ENCODE peak calls at places on chromosomes 1 and 21, in four cellular contexts. G, V, J and X are unnamed samples.

GRCh38 chr1:51264470-51264869 is 28.4 kb downstream of the RNF11 start:
- DNase-seq in G (no peak), V (no peak), J (no peak), X (no peak)

GRCh38 chr1:175679931-175680652 is 63.3 kb downstream of the TNR start:
- DNase-seq in G (no peak), V (no peak), J (no peak), X (no peak)

GRCh38 chr1:32716312-32717126 is 13.9 kb upstream of the SYNC start:
- DNase-seq in G (peak; percentile 82), V (peak; percentile 96), J (no peak), X (peak; percentile 36)

GRCh38 chr1:23446644-23447310 is 22.2 kb upstream of the TCEA3 start:
- DNase-seq in G (no peak), V (no peak), J (no peak), X (no peak)

GRCh38 chr1:229371624-229372023 is 28.8 kb upstream of the CCSAP start:
- DNase-seq in G (no peak), V (no peak), J (no peak), X (no peak)

GRCh38 chr1:41665962-41666917 is 181.8 kb upstream of the EDN2 start:
- DNase-seq in G (no peak), V (no peak), J (no peak), X (no peak)

GRCh38 chr1:100671604-100672003 is 47.9 kb upstream of the VCAM1 start:
- DNase-seq in G (no peak), V (no peak), J (no peak), X (no peak)

GRCh38 chr1:151829352-151830046 is 2.1 kb downstream of the RORC start:
- DNase-seq in G (no peak), V (no peak), J (no peak), X (no peak)

GRCh38 chr1:29519108-29519507 is 282.8 kb downstream of the PTPRU start:
- DNase-seq in G (no peak), V (no peak), J (no peak), X (no peak)

GRCh38 chr1:109759513-109760334 is 4.0 kb downstream of the EPS8L3 start:
- DNase-seq in G (no peak), V (no peak), J (no peak), X (peak; percentile 59)

GRCh38 chr21:36450511-36450910 is 29.4 kb downstream of the CLDN14 start:
- DNase-seq in G (no peak), V (no peak), J (no peak), X (no peak)

GRCh38 chr1:213987422-213987875 is 324 bp upstream of the PROX1 start:
- DNase-seq in G (no peak), V (no peak), J (no peak), X (no peak)

GRCh38 chr1:59477867-59478266 is 181.0 kb downstream of the FGGY start:
- DNase-seq in G (no peak), V (no peak), J (no peak), X (no peak)

GRCh38 chr1:215567491-215568286 is 585 bp downstream of the KCTD3 start:
- DNase-seq in G (peak; percentile 50), V (peak; percentile 53), J (no peak), X (peak; percentile 31)

GRCh38 chr1:209585672-209586071 is 2.2 kb downstream of the CAMK1G start:
- DNase-seq in G (no peak), V (no peak), J (no peak), X (no peak)

GRCh38 chr21:25518491-25518911 is 88.8 kb downstream of the MRPL39 start:
- DNase-seq in G (no peak), V (no peak), J (no peak), X (peak; percentile 44)
- TF ChIP-seq SPI1 in G (no peak), V (no peak), J (no peak), X (no peak)

DNA sequence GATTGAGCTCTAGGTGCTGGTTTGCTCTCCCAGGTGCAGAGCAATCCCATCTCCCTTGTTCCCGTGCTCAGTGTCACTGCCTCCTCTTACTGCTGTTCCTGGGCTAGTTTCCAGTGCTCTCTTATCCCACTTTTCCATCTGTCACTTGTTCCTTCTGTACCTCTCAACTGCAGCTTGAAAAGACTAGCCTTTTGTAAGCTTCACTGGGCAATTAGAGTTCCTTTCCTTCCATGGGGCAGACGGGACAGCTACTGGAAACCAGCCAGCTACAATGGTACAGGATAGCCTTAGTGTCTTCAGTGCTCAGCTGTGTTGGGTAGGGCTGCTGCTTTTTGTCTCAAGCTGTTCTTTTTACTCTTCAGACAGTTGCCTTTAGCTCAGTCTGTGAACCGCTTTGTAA is 31.6 kb downstream of the AGT start:
- DNase-seq in G (no peak), V (peak; percentile 23), J (no peak), X (no peak)
- TF ChIP-seq SPI1 in G (no peak), V (no peak), J (no peak), X (no peak)

DNA sequence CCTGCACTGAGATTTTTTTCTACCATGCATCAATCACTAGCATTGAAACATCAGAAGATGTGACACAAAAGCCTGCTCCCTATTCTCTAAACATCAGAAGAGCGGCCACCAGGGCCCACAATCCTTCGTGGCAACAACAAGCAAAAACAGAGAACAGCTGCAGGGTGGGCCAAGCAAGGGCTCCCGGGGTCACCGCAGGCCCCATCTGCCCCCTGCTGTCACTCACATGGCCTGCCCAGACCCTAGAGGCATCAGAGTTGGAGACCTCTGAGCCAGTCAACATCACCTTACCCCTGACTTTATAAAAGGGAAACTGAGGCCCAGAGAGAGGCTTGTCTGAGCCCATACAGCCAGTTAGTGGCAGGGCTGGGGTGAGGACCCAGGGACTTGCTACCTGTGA is 1.8 kb downstream of the LAPTM5 start:
- DNase-seq in G (no peak), V (no peak), J (no peak), X (no peak)
- TF ChIP-seq SPI1 in G (no peak), V (no peak), J (no peak), X (no peak)

GRCh38 chr1:150567717-150568561 is 11.5 kb downstream of the MCL1 start:
- DNase-seq in G (no peak), V (peak; percentile 55), J (no peak), X (no peak)
- TF ChIP-seq SPI1 in G (no peak), V (no peak), J (no peak), X (no peak)

DNA sequence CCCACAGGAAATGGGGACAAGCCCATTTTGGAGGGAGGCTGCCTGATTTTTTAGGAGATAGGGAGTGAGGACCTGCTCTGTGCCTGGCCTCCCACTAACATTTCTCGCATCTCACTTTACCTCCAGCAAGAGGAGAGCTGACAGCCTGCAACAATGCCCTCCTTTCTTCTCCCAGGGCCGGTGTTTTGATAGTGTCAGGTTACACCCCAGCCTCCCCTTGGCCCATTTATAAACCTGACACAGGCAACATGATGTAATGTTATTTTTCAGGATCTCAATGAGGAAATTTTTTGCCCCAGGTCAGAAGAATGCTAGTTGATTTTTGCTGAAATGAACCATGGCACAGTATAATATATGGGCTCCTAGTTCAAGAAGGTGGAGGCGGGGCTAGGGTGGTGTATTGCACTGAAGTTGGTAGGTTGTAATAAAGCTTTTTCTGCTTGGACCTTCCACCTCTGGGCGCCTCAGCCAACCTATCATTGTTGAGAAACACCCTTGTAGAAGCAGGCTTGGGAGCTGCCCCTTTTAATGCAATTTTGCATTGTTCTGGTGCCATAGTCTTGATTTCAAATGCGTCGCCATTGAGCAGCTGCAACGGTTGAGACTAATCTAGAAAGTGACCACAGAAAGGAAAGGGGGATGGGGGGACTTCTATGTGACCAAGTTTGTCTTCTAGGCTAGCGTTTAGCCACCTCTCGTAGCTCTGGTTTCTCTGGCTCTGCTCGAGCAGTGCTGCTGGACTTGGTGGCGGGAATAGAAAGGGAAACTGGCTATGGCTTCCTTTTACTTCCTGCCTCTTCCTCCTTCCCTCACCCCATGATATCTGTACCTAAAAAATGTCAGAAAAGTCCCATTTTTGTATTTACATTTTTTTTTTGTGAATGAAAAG is 53.0 kb downstream of the PBX1 start:
- DNase-seq in G (no peak), V (no peak), J (no peak), X (no peak)
- TF ChIP-seq SPI1 in G (no peak), V (no peak), J (no peak), X (no peak)

GRCh38 chr1:242468749-242469148 is 55.7 kb downstream of the PLD5 start:
- DNase-seq in G (no peak), V (no peak), J (no peak), X (no peak)
- TF ChIP-seq SPI1 in G (no peak), V (no peak), J (no peak), X (no peak)

GRCh38 chr1:201711811-201712210 is 117.1 kb upstream of the IPO9 start:
- DNase-seq in G (no peak), V (no peak), J (no peak), X (no peak)
- TF ChIP-seq SPI1 in G (no peak), V (no peak), J (no peak), X (no peak)

GRCh38 chr1:110765640-110766335 is 91.0 kb upstream of the KCNA3 start:
- DNase-seq in G (no peak), V (peak; percentile 57), J (no peak), X (peak; percentile 15)
- TF ChIP-seq SPI1 in G (no peak), V (no peak), J (no peak), X (no peak)

GRCh38 chr1:77025599-77025998 is 158.3 kb downstream of the ST6GALNAC5 start:
- DNase-seq in G (no peak), V (no peak), J (no peak), X (no peak)
- TF ChIP-seq SPI1 in G (no peak), V (no peak), J (no peak), X (no peak)